ENCODE peak calls at places on chromosomes 2 and 18, in seven cellular contexts. L is tibial artery; P is effector memory CD4-positive, alpha-beta T cell; R is IMR-90; C is right cardiac atrium; F is PC-3; O is ascending aorta. N is an unnamed sample. For H3K27me3, the result is how much of the 10 kb centered on the place peaks cover.

GRCh38 chr2:109538551-109538950 is 75.2 kb downstream of the SEPTIN10 start:
- DNase-seq in L (no peak), P (no peak), R (no peak), C (no peak), F (no peak), O (no peak), N (no peak)

GRCh38 chr2:171807831-171808393 is 86.1 kb downstream of the SLC25A12 start:
- DNase-seq in L (no peak), P (no peak), R (no peak), C (no peak), F (no peak), O (no peak), N (no peak)

GRCh38 chr2:206113148-206113547 is 27.2 kb upstream of the INO80D start:
- DNase-seq in L (no peak), P (no peak), R (peak), C (no peak), F (no peak), O (no peak), N (no peak)

GRCh38 chr2:187013058-187013457 is 164.1 kb upstream of the ZSWIM2 start:
- DNase-seq in L (no peak), P (no peak), R (no peak), C (no peak), F (no peak), O (no peak), N (no peak)

GRCh38 chr2:201150454-201151020 is 32.4 kb upstream of the CASP10 start:
- DNase-seq in L (no peak), P (no peak), R (no peak), C (no peak), F (no peak), O (no peak), N (no peak)

GRCh38 chr18:77251730-77252050 is 2.0 kb downstream of the GALR1 start:
- DNase-seq in L (no peak), P (no peak), R (no peak), C (no peak), F (no peak), O (no peak), N (no peak)

GRCh38 chr2:229980440-229981184 is 58.3 kb downstream of the FBXO36 start:
- DNase-seq in L (peak), P (no peak), R (peak), C (peak), F (peak), O (no peak), N (peak)

GRCh38 chr18:62555135-62555534 is 32.3 kb downstream of the ZCCHC2 start:
- DNase-seq in L (no peak), P (no peak), R (peak), C (no peak), F (peak), O (no peak), N (no peak)

GRCh38 chr2:219387284-219388126 is at the start of gene DNPEP:
- DNase-seq in L (peak), P (peak), R (peak), C (peak), F (peak), O (peak), N (peak)

GRCh38 chr2:96523659-96524481 is 12.7 kb upstream of the ARID5A start:
- DNase-seq in L (no peak), P (no peak), R (peak), C (peak), F (no peak), O (no peak), N (no peak)

GRCh38 chr2:239035361-239035814 is 187.5 kb downstream of the TWIST2 start:
- DNase-seq in L (no peak), P (peak), R (no peak), C (peak), F (peak), O (no peak), N (no peak)

GRCh38 chr18:34977787-34978532 is 63.3 kb upstream of the MAPRE2 start:
- DNase-seq in L (peak), P (no peak), R (peak), C (peak), F (no peak), O (peak), N (no peak)

GRCh38 chr2:180761224-180761623 is 219.2 kb upstream of the UBE2E3 start:
- DNase-seq in L (no peak), P (no peak), R (peak), C (no peak), F (peak), O (no peak), N (no peak)

GRCh38 chr2:105561401-105561800 is 162.6 kb upstream of the FHL2 start:
- DNase-seq in L (no peak), P (no peak), R (no peak), C (no peak), F (no peak), O (no peak), N (no peak)
- H3K27me3 ChIP-seq in L (under half), P (under half), R (half or more), C (under half), F (under half), O (under half), N (under half)

DNA sequence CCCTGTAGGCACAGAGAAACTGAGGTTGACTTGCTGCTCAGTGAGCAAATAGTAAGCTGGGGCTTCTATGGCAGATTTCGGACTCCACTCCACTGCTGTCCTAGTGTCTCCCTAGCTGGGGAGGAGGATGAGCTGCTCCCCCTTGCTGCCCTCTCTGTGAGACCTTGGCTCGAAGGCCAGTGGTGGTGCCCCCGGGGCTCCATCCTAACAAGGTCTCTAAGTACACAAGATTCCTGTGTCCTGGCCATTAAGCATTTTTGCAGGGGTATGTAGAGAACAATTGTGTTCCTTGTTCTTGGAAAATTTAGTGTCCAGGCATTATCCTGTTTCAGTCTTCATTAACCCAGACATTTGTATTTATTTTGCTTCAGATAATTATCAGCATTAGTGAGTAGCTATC is 21.3 kb upstream of the BCL2L11 start:
- DNase-seq in L (no peak), P (no peak), R (no peak), C (no peak), F (no peak), O (no peak), N (no peak)
- H3K27me3 ChIP-seq in L (under half), P (under half), R (under half), C (under half), F (under half), O (under half), N (under half)

GRCh38 chr2:45001629-45002385 is 7.4 kb downstream of the SIX2 start:
- DNase-seq in L (no peak), P (no peak), R (no peak), C (no peak), F (no peak), O (no peak), N (no peak)

GRCh38 chr2:45004569-45005181 is 4.6 kb downstream of the SIX2 start:
- DNase-seq in L (no peak), P (no peak), R (peak), C (no peak), F (no peak), O (no peak), N (no peak)

GRCh38 chr2:45003586-45004568 is 5.4 kb downstream of the SIX2 start:
- DNase-seq in L (no peak), P (no peak), R (no peak), C (no peak), F (no peak), O (no peak), N (no peak)

GRCh38 chr2:45000921-45001628 is 8.2 kb downstream of the SIX2 start:
- DNase-seq in L (no peak), P (no peak), R (no peak), C (no peak), F (no peak), O (no peak), N (no peak)

DNA sequence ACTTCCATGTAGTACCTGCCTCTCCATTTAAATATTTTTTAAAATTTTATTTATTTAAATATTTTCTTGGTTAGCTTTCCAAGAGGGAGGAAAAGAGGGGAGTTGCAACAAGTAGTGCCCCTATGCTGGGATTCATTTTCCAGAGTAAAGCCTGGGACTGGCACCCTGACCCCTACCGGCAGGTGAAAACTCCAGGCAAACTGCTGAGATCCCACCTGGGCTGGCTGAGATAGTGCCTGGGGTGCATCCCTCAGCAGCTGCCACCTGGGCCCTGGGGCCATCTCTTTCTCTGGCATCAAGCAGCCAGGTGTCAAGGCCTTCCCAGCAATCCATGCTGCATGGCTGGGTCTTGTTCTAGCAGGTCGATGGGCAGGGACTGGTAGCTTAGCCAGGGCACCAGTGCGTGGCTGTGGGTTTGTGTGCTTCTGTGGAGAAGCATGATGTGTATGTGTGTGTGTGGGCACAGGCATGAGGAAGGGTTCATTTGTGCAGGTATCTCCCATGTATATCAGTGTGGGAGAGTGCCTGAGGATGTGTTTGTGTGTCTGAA is 6.5 kb downstream of the SIX2 start:
- DNase-seq in L (no peak), P (no peak), R (no peak), C (no peak), F (no peak), O (no peak), N (no peak)
- H3K27me3 ChIP-seq in L (half or more), P (half or more), R (half or more), C (under half), F (under half), O (under half), N (under half)

DNA sequence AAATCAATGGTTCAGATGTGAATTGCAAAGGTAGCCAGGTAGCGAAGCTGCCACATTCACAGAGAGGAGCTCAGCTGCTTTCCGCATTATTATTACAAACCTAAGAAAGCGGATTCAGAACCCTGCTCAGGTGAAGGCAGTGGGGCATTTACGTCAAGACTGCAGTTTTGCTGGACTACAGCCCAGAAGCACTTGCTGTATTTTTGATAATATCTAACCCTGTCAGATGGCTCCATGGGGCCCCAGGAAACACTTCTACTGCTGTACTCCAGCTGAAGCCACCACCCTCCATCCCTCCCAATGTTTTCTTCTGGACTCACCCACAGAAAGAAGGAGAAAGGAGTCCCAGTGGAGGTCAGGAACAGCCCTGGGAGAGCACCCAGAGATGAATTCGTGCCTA is 96.9 kb downstream of the TPO start:
- DNase-seq in L (no peak), P (no peak), R (no peak), C (no peak), F (no peak), O (no peak), N (peak)
- H3K27me3 ChIP-seq in L (under half), P (under half), R (under half), C (under half), F (under half), O (under half), N (under half)

DNA sequence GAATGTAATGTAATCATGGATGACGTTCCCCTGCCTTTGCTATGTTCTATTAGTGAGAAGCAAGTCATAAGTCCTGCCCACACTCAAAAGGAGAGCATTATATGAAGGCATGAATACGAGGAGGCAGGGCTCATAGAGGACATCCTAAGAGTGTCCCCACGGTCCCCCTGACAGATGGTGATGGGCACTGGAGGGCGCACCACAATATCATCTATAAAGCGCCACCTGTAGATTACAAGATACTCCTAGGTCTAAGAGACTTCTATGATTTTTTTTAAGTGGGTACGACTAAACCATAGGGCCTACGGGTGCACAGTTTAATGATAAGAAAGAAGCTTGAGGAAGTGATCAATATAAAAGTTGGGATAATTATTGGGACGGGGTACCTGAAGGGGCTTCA is 131.0 kb downstream of the PAX3 start:
- DNase-seq in L (no peak), P (no peak), R (no peak), C (no peak), F (no peak), O (no peak), N (no peak)
- H3K27me3 ChIP-seq in L (under half), P (under half), R (under half), C (under half), F (under half), O (under half), N (under half)

DNA sequence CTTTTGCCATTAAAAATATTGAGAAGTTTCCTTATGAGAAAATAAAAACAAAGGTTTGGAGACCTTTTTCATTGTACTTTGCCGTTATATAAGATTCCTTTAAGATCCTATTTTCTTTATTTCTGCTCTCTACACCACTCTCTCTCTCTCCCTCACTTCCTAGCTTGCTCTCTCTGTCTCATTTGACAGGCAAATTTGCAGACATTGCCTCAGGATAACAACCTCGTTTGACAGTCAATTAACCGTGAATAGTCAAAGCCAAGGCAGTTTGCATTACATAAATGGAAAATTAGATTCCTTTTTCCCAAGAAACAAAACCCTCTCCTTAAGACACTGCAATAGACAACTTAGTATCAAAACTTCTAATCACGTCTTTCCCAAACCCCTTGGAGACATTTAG is 7.4 kb downstream of the SKOR2 start:
- DNase-seq in L (no peak), P (no peak), R (no peak), C (no peak), F (no peak), O (no peak), N (no peak)
- H3K27me3 ChIP-seq in L (under half), P (under half), R (under half), C (under half), F (under half), O (under half), N (under half)

DNA sequence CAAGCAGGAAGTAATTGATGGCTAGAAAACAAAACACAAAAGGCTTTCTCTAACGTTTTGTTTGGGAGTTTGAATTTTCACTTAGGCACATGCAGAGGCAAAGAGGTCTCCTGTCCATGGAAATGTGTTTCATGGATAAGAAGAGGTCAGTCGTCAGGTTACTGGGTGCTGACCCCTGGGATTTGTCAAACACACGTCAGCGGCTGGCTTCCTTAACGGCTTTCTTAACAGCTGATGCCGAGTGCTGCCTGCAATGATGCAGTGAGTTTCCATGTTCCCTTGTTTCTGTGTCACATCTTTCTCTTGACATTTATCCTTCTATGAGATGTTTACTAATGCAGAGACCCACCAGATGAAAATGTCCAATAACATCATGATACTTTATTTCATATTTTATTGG is 31.7 kb downstream of the GPR39 start:
- DNase-seq in L (no peak), P (no peak), R (no peak), C (no peak), F (no peak), O (no peak), N (no peak)
- H3K27me3 ChIP-seq in L (under half), P (under half), R (under half), C (under half), F (under half), O (under half), N (under half)